ENCODE peak calls at places on chromosomes 12 and 14, in seven cellular contexts. T, G, Y, D, Z, K and L are unnamed samples. For H3K27me3, the result is how much of the 10 kb centered on the place peaks cover.

GRCh38 chr14:63632932-63633514 is 8.6 kb downstream of the WDR89 start:
- DNase-seq in T (no peak), G (no peak), Y (no peak), D (no peak), Z (no peak), K (no peak), L (no peak)

GRCh38 chr14:72788255-72788654 is 105.6 kb downstream of the DPF3 start:
- DNase-seq in T (no peak), G (no peak), Y (no peak), D (no peak), Z (no peak), K (no peak), L (no peak)

GRCh38 chr14:28142400-28143015 is 624.1 kb upstream of the FOXG1 start:
- DNase-seq in T (no peak), G (no peak), Y (no peak), D (no peak), Z (no peak), K (no peak), L (no peak)

GRCh38 chr12:124862768-124863408 is 776 bp downstream of the SCARB1 start:
- DNase-seq in T (no peak), G (no peak), Y (no peak), D (no peak), Z (peak), K (no peak), L (no peak)

GRCh38 chr12:91918431-91918830 is 227.2 kb downstream of the BTG1 start:
- DNase-seq in T (no peak), G (no peak), Y (no peak), D (no peak), Z (no peak), K (no peak), L (no peak)

GRCh38 chr14:95255487-95255886 is 64.2 kb downstream of the CLMN start:
- DNase-seq in T (no peak), G (peak), Y (no peak), D (peak), Z (no peak), K (no peak), L (no peak)

GRCh38 chr12:70619471-70620152 is 17.6 kb downstream of the PTPRB start:
- DNase-seq in T (no peak), G (no peak), Y (no peak), D (no peak), Z (no peak), K (no peak), L (peak)

GRCh38 chr12:79370021-79370420 is 320.7 kb downstream of the PAWR start:
- DNase-seq in T (no peak), G (no peak), Y (no peak), D (no peak), Z (no peak), K (no peak), L (no peak)

GRCh38 chr14:105854600-105855245 is 328.3 kb downstream of the TMEM121 start:
- DNase-seq in T (no peak), G (peak), Y (peak), D (peak), Z (no peak), K (no peak), L (peak)

GRCh38 chr12:10454531-10454930 is 1.4 kb upstream of the KLRC1 start:
- DNase-seq in T (no peak), G (no peak), Y (no peak), D (no peak), Z (no peak), K (no peak), L (no peak)

GRCh38 chr14:74905595-74906142 is 17.4 kb downstream of the RPS6KL1 start:
- DNase-seq in T (peak), G (peak), Y (peak), D (peak), Z (peak), K (peak), L (peak)

GRCh38 chr14:94009767-94010166 is 12.7 kb downstream of the CCDC197 start:
- DNase-seq in T (no peak), G (no peak), Y (no peak), D (no peak), Z (no peak), K (peak), L (no peak)

GRCh38 chr14:32560213-32560857 is 231.2 kb downstream of the AKAP6 start:
- DNase-seq in T (no peak), G (peak), Y (peak), D (no peak), Z (peak), K (no peak), L (peak)

GRCh38 chr12:91406920-91407341 is 224.3 kb upstream of the DCN start:
- DNase-seq in T (no peak), G (no peak), Y (no peak), D (no peak), Z (no peak), K (no peak), L (peak)

GRCh38 chr14:100440207-100440631 is 117.1 kb downstream of the SLC25A47 start:
- DNase-seq in T (peak), G (peak), Y (peak), D (peak), Z (peak), K (peak), L (no peak)

GRCh38 chr12:104372048-104372720 is 68.6 kb downstream of the EID3 start:
- DNase-seq in T (peak), G (no peak), Y (no peak), D (no peak), Z (no peak), K (no peak), L (peak)

GRCh38 chr14:105446971-105447370 is 27.3 kb downstream of the MTA1 start:
- DNase-seq in T (no peak), G (no peak), Y (no peak), D (no peak), Z (no peak), K (no peak), L (no peak)

GRCh38 chr14:89516173-89516572 is 99.1 kb upstream of the FOXN3 start:
- DNase-seq in T (no peak), G (no peak), Y (no peak), D (no peak), Z (no peak), K (no peak), L (no peak)

GRCh38 chr14:49950275-49951250 is 57.7 kb downstream of the ARF6 start:
- DNase-seq in T (no peak), G (no peak), Y (no peak), D (peak), Z (no peak), K (no peak), L (no peak)

GRCh38 chr14:91906374-91906773 is 39.0 kb upstream of the TC2N start:
- DNase-seq in T (no peak), G (no peak), Y (peak), D (no peak), Z (no peak), K (no peak), L (no peak)

GRCh38 chr14:101970830-101971400 is 6.5 kb downstream of the DYNC1H1 start:
- DNase-seq in T (no peak), G (no peak), Y (no peak), D (no peak), Z (no peak), K (no peak), L (no peak)

GRCh38 chr12:122197612-122197966 is 5.9 kb upstream of the B3GNT4 start:
- DNase-seq in T (no peak), G (no peak), Y (no peak), D (no peak), Z (no peak), K (no peak), L (no peak)

GRCh38 chr14:58367296-58367695 is 28.4 kb upstream of the TOMM20L start:
- DNase-seq in T (no peak), G (no peak), Y (no peak), D (no peak), Z (peak), K (no peak), L (no peak)

GRCh38 chr12:27319394-27319793 is 13.2 kb upstream of the BMAL2 start:
- DNase-seq in T (no peak), G (no peak), Y (no peak), D (no peak), Z (no peak), K (no peak), L (peak)

GRCh38 chr12:128388461-128388921 is 121.5 kb downstream of the TMEM132C start:
- DNase-seq in T (no peak), G (peak), Y (peak), D (no peak), Z (no peak), K (peak), L (no peak)

GRCh38 chr12:62008703-62009102 is 251.5 kb upstream of the USP15 start:
- DNase-seq in T (no peak), G (no peak), Y (no peak), D (no peak), Z (no peak), K (no peak), L (no peak)

GRCh38 chr14:68337279-68337678 is 455.6 kb downstream of the ZFP36L1 start:
- DNase-seq in T (no peak), G (no peak), Y (no peak), D (no peak), Z (no peak), K (no peak), L (no peak)

GRCh38 chr12:13316847-13317246 is 120.3 kb downstream of the EMP1 start:
- DNase-seq in T (no peak), G (no peak), Y (no peak), D (no peak), Z (no peak), K (no peak), L (no peak)

GRCh38 chr14:60622920-60623263 is 26.4 kb downstream of the SIX1 start:
- DNase-seq in T (no peak), G (no peak), Y (no peak), D (no peak), Z (no peak), K (no peak), L (no peak)

GRCh38 chr14:96824283-96824682 is 27.1 kb downstream of the VRK1 start:
- DNase-seq in T (no peak), G (no peak), Y (no peak), D (no peak), Z (peak), K (no peak), L (no peak)

GRCh38 chr14:98181768-98182167 is 1090.2 kb downstream of the BCL11B start:
- DNase-seq in T (no peak), G (no peak), Y (no peak), D (no peak), Z (no peak), K (no peak), L (no peak)

GRCh38 chr12:3097836-3098235 is 20.7 kb downstream of the TSPAN9 start:
- DNase-seq in T (no peak), G (no peak), Y (no peak), D (no peak), Z (no peak), K (no peak), L (no peak)
- H3K27me3 ChIP-seq in T (under half), G (under half), Y (under half), D (under half), Z (under half), K (under half), L (under half)

GRCh38 chr12:54065677-54066076 is 12.0 kb downstream of the HOXC4 start:
- DNase-seq in T (no peak), G (no peak), Y (no peak), D (no peak), Z (no peak), K (no peak), L (no peak)
- H3K27me3 ChIP-seq in T (under half), G (half or more), Y (under half), D (under half), Z (under half), K (under half), L (under half)

GRCh38 chr12:29241821-29242591 is 92.9 kb downstream of the FAR2 start:
- DNase-seq in T (no peak), G (peak), Y (no peak), D (no peak), Z (no peak), K (no peak), L (peak)

GRCh38 chr12:29245246-29245645 is 96.2 kb downstream of the FAR2 start:
- DNase-seq in T (no peak), G (no peak), Y (no peak), D (no peak), Z (no peak), K (no peak), L (no peak)

GRCh38 chr12:29240441-29240840 is 91.4 kb downstream of the FAR2 start:
- DNase-seq in T (no peak), G (no peak), Y (no peak), D (no peak), Z (no peak), K (no peak), L (no peak)

GRCh38 chr12:29239336-29239735 is 90.3 kb downstream of the FAR2 start:
- DNase-seq in T (no peak), G (no peak), Y (no peak), D (no peak), Z (no peak), K (no peak), L (no peak)

GRCh38 chr12:29242921-29243431 is 93.9 kb downstream of the FAR2 start:
- DNase-seq in T (no peak), G (no peak), Y (no peak), D (peak), Z (no peak), K (no peak), L (no peak)
- H3K27me3 ChIP-seq in T (under half), G (under half), Y (under half), D (under half), Z (under half), K (under half), L (under half)

DNA sequence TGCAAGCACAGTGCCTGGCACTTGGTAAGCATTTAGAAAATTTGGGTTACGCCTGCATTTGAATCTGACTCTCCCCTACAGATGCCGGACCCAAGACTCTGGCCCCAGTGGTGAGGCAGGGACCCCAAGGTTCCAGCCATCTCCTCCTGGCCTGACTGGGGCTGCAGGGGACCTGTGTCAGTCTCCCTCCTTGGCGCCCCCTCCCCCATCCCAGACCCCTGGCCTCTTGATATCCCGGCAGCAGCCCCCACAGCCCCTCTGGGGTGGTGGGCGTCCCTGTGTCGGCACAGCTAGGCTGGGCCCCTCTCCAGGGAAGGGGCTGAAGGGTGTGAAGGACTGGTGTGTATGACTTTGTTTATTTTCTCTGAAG is 25.1 kb upstream of the COL2A1 start:
- DNase-seq in T (no peak), G (no peak), Y (no peak), D (no peak), Z (no peak), K (no peak), L (peak)
- H3K27me3 ChIP-seq in T (under half), G (under half), Y (under half), D (under half), Z (under half), K (under half), L (half or more)

GRCh38 chr12:132325733-132326130 is 3.7 kb downstream of the GALNT9 start:
- DNase-seq in T (no peak), G (no peak), Y (no peak), D (no peak), Z (no peak), K (peak), L (no peak)

GRCh38 chr12:132324841-132325732 is 4.3 kb downstream of the GALNT9 start:
- DNase-seq in T (no peak), G (no peak), Y (no peak), D (no peak), Z (no peak), K (peak), L (no peak)

GRCh38 chr12:132327351-132328171 is 1.8 kb downstream of the GALNT9 start:
- DNase-seq in T (no peak), G (no peak), Y (peak), D (peak), Z (peak), K (peak), L (no peak)

GRCh38 chr12:132328282-132329029 is 933 bp downstream of the GALNT9 start:
- DNase-seq in T (no peak), G (no peak), Y (no peak), D (no peak), Z (no peak), K (peak), L (no peak)

DNA sequence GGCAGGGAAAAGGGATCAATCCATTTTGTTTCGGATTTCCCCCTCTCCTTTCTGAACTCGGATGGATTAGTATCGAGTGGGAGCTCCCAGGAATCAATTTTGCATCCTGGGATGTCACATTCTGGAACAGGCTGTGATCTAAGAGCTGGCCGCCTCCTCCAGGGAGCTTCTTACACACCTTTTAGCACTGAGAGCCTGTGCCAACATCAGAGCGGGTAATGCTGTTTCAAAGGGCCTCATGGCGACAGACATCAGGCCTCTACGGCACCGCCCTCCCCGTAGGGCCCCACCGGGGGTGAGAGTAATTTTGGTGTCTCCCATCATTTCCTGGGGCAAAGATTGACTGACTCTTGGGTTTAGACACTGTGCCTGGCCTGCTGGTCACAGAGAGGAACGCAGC is 2.7 kb downstream of the GALNT9 start:
- DNase-seq in T (no peak), G (no peak), Y (no peak), D (no peak), Z (no peak), K (peak), L (no peak)
- H3K27me3 ChIP-seq in T (under half), G (half or more), Y (under half), D (half or more), Z (under half), K (under half), L (under half)